ENCODE peak calls at places on chromosomes 4 and X, in eight cellular contexts. F is foreskin fibroblast, V is mucosa of descending colon, L is Caco-2, S is breast epithelium, B is K562, P is IMR-90, O is AG10803. E is an unnamed sample.
A peak's percentile ranks its signal among the peaks of the same experiment; 100 is the strongest.

GRCh38 chrX:49155243-49155899 is 7.2 kb upstream of the MAGIX start:
- DNase-seq in F (peak; percentile 81), V (peak; percentile 82), L (no peak), S (no peak), B (peak; percentile 62), P (peak; percentile 58), O (peak; percentile 68), E (peak; percentile 66)

GRCh38 chr4:154854362-154854761 is 73.3 kb downstream of the RBM46 start:
- DNase-seq in F (peak; percentile 5), V (no peak), L (no peak), S (no peak), B (no peak), P (peak; percentile 4), O (no peak), E (no peak)

GRCh38 chr4:56505269-56506109 is at the start of gene ARL9:
- DNase-seq in F (peak; percentile 80), V (peak; percentile 57), L (peak; percentile 21), S (no peak), B (no peak), P (peak; percentile 40), O (peak; percentile 40), E (peak; percentile 91)

GRCh38 chr4:8030121-8030781 is 90.6 kb upstream of the AFAP1 start:
- DNase-seq in F (no peak), V (no peak), L (no peak), S (no peak), B (no peak), P (no peak), O (no peak), E (peak; percentile 35)

GRCh38 chrX:46978341-46979291 is 66.4 kb downstream of the JADE3 start:
- DNase-seq in F (peak; percentile 80), V (peak; percentile 90), L (peak; percentile 80), S (peak; percentile 57), B (peak; percentile 59), P (peak; percentile 81), O (peak; percentile 54), E (peak; percentile 71)

GRCh38 chr4:2172161-2172560 is 69.8 kb downstream of the HAUS3 start:
- DNase-seq in F (no peak), V (no peak), L (no peak), S (no peak), B (no peak), P (no peak), O (no peak), E (no peak)

GRCh38 chrX:39528161-39528560 is 569.6 kb downstream of the BCOR start:
- DNase-seq in F (no peak), V (no peak), L (no peak), S (no peak), B (no peak), P (no peak), O (no peak), E (no peak)

GRCh38 chrX:106999002-106999975 is 723 bp downstream of the MORC4 start:
- DNase-seq in F (peak; percentile 80), V (peak; percentile 64), L (peak; percentile 65), S (no peak), B (no peak), P (peak; percentile 49), O (peak; percentile 51), E (peak; percentile 55)

GRCh38 chr4:158824425-158825274 is 55.8 kb downstream of the FNIP2 start:
- DNase-seq in F (no peak), V (no peak), L (no peak), S (no peak), B (no peak), P (peak; percentile 17), O (peak; percentile 69), E (no peak)

GRCh38 chr4:75823812-75824211 is 78.4 kb downstream of the PPEF2 start:
- DNase-seq in F (no peak), V (no peak), L (no peak), S (no peak), B (no peak), P (no peak), O (no peak), E (no peak)

DNA sequence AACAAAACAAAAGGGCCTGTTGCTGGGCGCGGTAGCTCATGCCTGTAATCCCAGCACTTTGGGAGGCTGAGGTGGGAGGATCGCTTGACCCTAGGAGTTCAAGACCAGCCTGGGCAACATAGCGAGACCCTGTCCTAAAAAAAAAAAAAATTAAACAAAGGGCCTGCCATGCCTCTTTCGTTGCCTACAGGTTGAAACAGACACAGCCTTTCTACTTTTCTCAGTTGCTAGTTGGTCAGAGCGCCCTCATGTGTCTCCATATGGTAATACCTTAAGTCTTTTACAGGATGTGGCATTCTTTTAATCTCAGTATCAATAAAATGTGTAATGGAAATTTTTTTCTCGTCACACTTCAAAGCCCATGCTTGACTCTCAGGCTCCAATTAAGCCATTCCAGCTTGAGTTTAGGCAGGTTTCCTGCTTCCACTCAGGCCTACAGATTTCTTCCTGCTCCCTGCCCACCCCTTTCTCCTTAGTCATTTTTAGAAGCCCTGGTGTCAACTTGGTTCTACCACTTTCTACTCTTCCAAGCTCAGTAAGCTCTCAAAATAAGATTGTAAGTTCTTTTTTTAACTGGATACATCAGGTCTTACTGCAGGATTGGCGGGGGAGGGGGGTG is 4.6 kb upstream of the SOWAHD start:
- DNase-seq in F (peak; percentile 57), V (peak; percentile 67), L (peak; percentile 19), S (no peak), B (peak; percentile 39), P (peak; percentile 24), O (peak; percentile 36), E (peak; percentile 15)
- TF ChIP-seq CTCF in F (peak; percentile 25), V (no peak), L (no peak), S (no peak), B (peak; percentile 65), P (peak; percentile 45), O (peak; percentile 57), E (peak; percentile 33)

DNA sequence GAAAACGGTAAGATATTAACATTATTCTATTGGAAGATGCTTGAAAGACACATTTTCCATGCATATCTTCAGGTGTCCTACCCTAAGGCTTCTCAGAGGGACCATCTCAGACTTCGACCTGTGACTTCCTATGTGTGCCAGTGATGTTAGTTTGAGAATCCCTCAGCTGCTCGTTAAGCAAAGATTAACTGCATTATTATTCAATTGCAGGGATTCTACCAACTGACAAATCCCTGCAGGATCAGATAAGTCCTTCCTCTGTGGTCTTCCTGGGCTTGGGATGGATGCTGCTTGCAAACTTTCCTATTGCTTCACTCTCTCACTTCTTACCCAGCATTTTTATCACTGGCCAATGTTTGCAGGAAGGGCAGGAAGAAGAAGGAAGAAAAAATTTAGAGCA is 83.0 kb upstream of the PPARGC1A start:
- DNase-seq in F (no peak), V (no peak), L (no peak), S (no peak), B (no peak), P (no peak), O (no peak), E (no peak)
- H3K4me3 ChIP-seq in F (no peak overlapping the region), V (no peak overlapping the region), L (no peak overlapping the region), S (no peak overlapping the region), B (no peak overlapping the region), P (no peak overlapping the region), O (no peak overlapping the region), E (no peak overlapping the region)

GRCh38 chr4:14596904-14597303 is 405.4 kb upstream of the CPEB2 start:
- DNase-seq in F (no peak), V (no peak), L (no peak), S (no peak), B (no peak), P (no peak), O (no peak), E (no peak)
- TF ChIP-seq CTCF in F (no peak), V (no peak), L (no peak), S (no peak), B (no peak), P (no peak), O (no peak), E (no peak)

GRCh38 chr4:139552506-139552905 is 3.5 kb downstream of the SETD7 start:
- DNase-seq in F (peak; percentile 81), V (no peak), L (no peak), S (no peak), B (no peak), P (peak; percentile 53), O (peak; percentile 67), E (no peak)
- H3K4me3 ChIP-seq in F (peak overlapping the region; percentile 16), V (no peak overlapping the region), L (no peak overlapping the region), S (peak overlapping the region; percentile 97), B (no peak overlapping the region), P (no peak overlapping the region), O (peak overlapping the region; percentile 23), E (no peak overlapping the region)

GRCh38 chrX:68018248-68019203 is 414.8 kb downstream of the OPHN1 start:
- DNase-seq in F (peak; percentile 44), V (peak; percentile 3), L (peak; percentile 21), S (no peak), B (no peak), P (peak; percentile 32), O (peak; percentile 46), E (peak; percentile 24)
- TF ChIP-seq CTCF in F (peak; percentile 62), V (no peak), L (no peak), S (no peak), B (peak; percentile 52), P (peak; percentile 42), O (peak; percentile 70), E (no peak)